ENCODE peak calls at places on chromosome 2, in six cellular contexts. O, E, P, J, H and K are unnamed samples.

GRCh38 chr2:224331698-224332097 is 70.2 kb downstream of the FAM124B start:
- DNase-seq in O (no peak), E (no peak), P (no peak), J (no peak), H (no peak), K (no peak)

GRCh38 chr2:188042412-188042811 is 249.3 kb upstream of the GULP1 start:
- DNase-seq in O (no peak), E (no peak), P (peak), J (no peak), H (no peak), K (no peak)

GRCh38 chr2:9780368-9781130 is 62.7 kb upstream of the TAF1B start:
- DNase-seq in O (no peak), E (no peak), P (no peak), J (no peak), H (no peak), K (no peak)

GRCh38 chr2:66574701-66575624 is 140.0 kb downstream of the MEIS1 start:
- DNase-seq in O (peak), E (peak), P (peak), J (peak), H (no peak), K (no peak)

GRCh38 chr2:220279840-220280239 is 652.4 kb downstream of the SLC4A3 start:
- DNase-seq in O (peak), E (no peak), P (peak), J (no peak), H (no peak), K (no peak)

GRCh38 chr2:10305254-10305635 is 2.5 kb downstream of the HPCAL1 start:
- DNase-seq in O (no peak), E (no peak), P (no peak), J (no peak), H (no peak), K (peak)

GRCh38 chr2:64062840-64063239 is 43.6 kb upstream of the VPS54 start:
- DNase-seq in O (no peak), E (no peak), P (peak), J (no peak), H (no peak), K (no peak)

GRCh38 chr2:144225077-144225476 is 294.8 kb downstream of the ZEB2 start:
- DNase-seq in O (no peak), E (no peak), P (no peak), J (no peak), H (no peak), K (no peak)

GRCh38 chr2:162038676-162039075 is 35.3 kb downstream of the DPP4 start:
- DNase-seq in O (no peak), E (no peak), P (no peak), J (no peak), H (no peak), K (no peak)

GRCh38 chr2:131023758-131024157 is 69.5 kb downstream of the FAM168B start:
- DNase-seq in O (no peak), E (no peak), P (no peak), J (no peak), H (no peak), K (no peak)

GRCh38 chr2:169775354-169775753 is 23.3 kb upstream of the SSB start:
- DNase-seq in O (no peak), E (no peak), P (no peak), J (no peak), H (no peak), K (no peak)

GRCh38 chr2:83817511-83817910 is 641.6 kb downstream of the SUCLG1 start:
- DNase-seq in O (no peak), E (no peak), P (no peak), J (no peak), H (no peak), K (no peak)

GRCh38 chr2:65916785-65917295 is 484.4 kb upstream of the SPRED2 start:
- DNase-seq in O (no peak), E (no peak), P (no peak), J (no peak), H (no peak), K (no peak)

GRCh38 chr2:134792147-134792546 is 46.3 kb upstream of the ACMSD start:
- DNase-seq in O (no peak), E (no peak), P (no peak), J (no peak), H (no peak), K (no peak)

GRCh38 chr2:224472137-224472536 is 70.2 kb upstream of the FAM124B start:
- DNase-seq in O (no peak), E (no peak), P (no peak), J (no peak), H (no peak), K (no peak)

GRCh38 chr2:166112193-166112605 is 15.6 kb downstream of the SCN1A start:
- DNase-seq in O (peak), E (no peak), P (peak), J (no peak), H (no peak), K (no peak)

GRCh38 chr2:104766683-104767082 is 87.2 kb upstream of the POU3F3 start:
- DNase-seq in O (peak), E (no peak), P (no peak), J (no peak), H (no peak), K (no peak)

GRCh38 chr2:40230717-40231300 is 221.1 kb downstream of the SLC8A1 start:
- DNase-seq in O (no peak), E (no peak), P (peak), J (no peak), H (no peak), K (no peak)

GRCh38 chr2:65604246-65604645 is 171.8 kb upstream of the SPRED2 start:
- DNase-seq in O (no peak), E (no peak), P (peak), J (no peak), H (no peak), K (no peak)

GRCh38 chr2:14867853-14868252 is 235.3 kb downstream of the LRATD1 start:
- DNase-seq in O (no peak), E (no peak), P (no peak), J (no peak), H (no peak), K (no peak)

GRCh38 chr2:230054079-230054478 is 14.6 kb downstream of the SLC16A14 start:
- DNase-seq in O (peak), E (no peak), P (peak), J (no peak), H (no peak), K (no peak)